ENCODE peak calls at places on chromosomes 16 and 17, in five cellular contexts. B is breast epithelium, A is transverse colon, N is prostate gland, E is Peyer's patch. G is an unnamed sample.

GRCh38 chr17:82863941-82864720 is 24.3 kb upstream of the ZNF750 start:
- DNase-seq in B (peak; percentile 47), A (peak; percentile 69), N (no peak), E (peak; percentile 47), G (peak; percentile 85)

GRCh38 chr16:77574867-77575619 is 140.2 kb upstream of the ADAMTS18 start:
- DNase-seq in B (no peak), A (peak; percentile 8), N (no peak), E (no peak), G (no peak)

GRCh38 chr16:4200781-4201137 is 41.1 kb downstream of the SRL start:
- DNase-seq in B (no peak), A (no peak), N (no peak), E (no peak), G (no peak)

GRCh38 chr16:20674684-20675487 is 22.6 kb downstream of the ACSM1 start:
- DNase-seq in B (no peak), A (no peak), N (no peak), E (no peak), G (peak; percentile 11)

GRCh38 chr17:33039874-33040273 is 48.2 kb downstream of the SPACA3 start:
- DNase-seq in B (no peak), A (no peak), N (no peak), E (no peak), G (no peak)

GRCh38 chr16:66211651-66212050 is 154.8 kb upstream of the CDH5 start:
- DNase-seq in B (no peak), A (no peak), N (no peak), E (no peak), G (no peak)

GRCh38 chr16:48526958-48527331 is 83.0 kb downstream of the N4BP1 start:
- DNase-seq in B (no peak), A (no peak), N (no peak), E (no peak), G (no peak)

GRCh38 chr17:4176803-4177472 is 33.9 kb downstream of the CYB5D2 start:
- DNase-seq in B (no peak), A (no peak), N (no peak), E (no peak), G (peak; percentile 53)

GRCh38 chr16:54347961-54348360 is 61.4 kb upstream of the IRX3 start:
- DNase-seq in B (no peak), A (peak; percentile 10), N (no peak), E (no peak), G (no peak)

GRCh38 chr17:82321947-82322466 is 4.6 kb upstream of the CD7 start:
- DNase-seq in B (no peak), A (no peak), N (no peak), E (no peak), G (no peak)

GRCh38 chr17:76844485-76844829 is 23.7 kb upstream of the MGAT5B start:
- DNase-seq in B (no peak), A (no peak), N (no peak), E (no peak), G (no peak)

GRCh38 chr17:47821424-47822379 is at the start of gene OSBPL7:
- DNase-seq in B (peak; percentile 57), A (peak; percentile 84), N (peak; percentile 61), E (peak; percentile 88), G (peak; percentile 73)

GRCh38 chr16:88303890-88304819 is 78.6 kb upstream of the ZNF469 start:
- DNase-seq in B (peak; percentile 34), A (no peak), N (no peak), E (no peak), G (no peak)

GRCh38 chr17:16999931-17000625 is 28.2 kb upstream of the TNFRSF13B start:
- DNase-seq in B (no peak), A (no peak), N (no peak), E (no peak), G (no peak)

GRCh38 chr16:10931977-10932632 is 10.2 kb downstream of the DEXI start:
- DNase-seq in B (no peak), A (no peak), N (no peak), E (no peak), G (no peak)
- TF ChIP-seq POLR2A in B (no peak), A (no peak), N (no peak), E (no peak), G (no peak)

GRCh38 chr16:5965321-5965720 is 867.7 kb upstream of the EEF2KMT start:
- DNase-seq in B (no peak), A (no peak), N (no peak), E (no peak), G (no peak)
- TF ChIP-seq POLR2A in B (no peak), A (no peak), N (no peak), E (no peak), G (no peak)

GRCh38 chr16:30604316-30604947 is 5.8 kb downstream of the ZNF689 start:
- DNase-seq in B (no peak), A (no peak), N (no peak), E (no peak), G (no peak)

GRCh38 chr16:30603945-30604315 is 6.3 kb downstream of the ZNF689 start:
- DNase-seq in B (no peak), A (no peak), N (no peak), E (no peak), G (no peak)

GRCh38 chr16:30602595-30603277 is 7.5 kb downstream of the ZNF689 start:
- DNase-seq in B (no peak), A (no peak), N (no peak), E (no peak), G (no peak)

GRCh38 chr16:30600215-30600614 is 10.0 kb downstream of the ZNF689 start:
- DNase-seq in B (no peak), A (no peak), N (no peak), E (no peak), G (no peak)

GRCh38 chr16:30600929-30601328 is 9.3 kb downstream of the ZNF689 start:
- DNase-seq in B (no peak), A (no peak), N (no peak), E (no peak), G (no peak)
- TF ChIP-seq POLR2A in B (no peak), A (no peak), N (no peak), E (no peak), G (no peak)

GRCh38 chr16:30921748-30922419 is 1.5 kb upstream of the FBXL19 start:
- DNase-seq in B (peak; percentile 93), A (peak; percentile 93), N (peak; percentile 81), E (peak; percentile 91), G (peak; percentile 93)
- TF ChIP-seq POLR2A in B (peak; percentile 2), A (peak; percentile 52), N (no peak), E (peak; percentile 14), G (no peak)

G was measured in thyroid gland.